ENCODE peak calls at places on chromosomes 11 and 22, in seven cellular contexts. W is naive thymus-derived CD4-positive, alpha-beta T cell; O is GM23338; D is pancreas; U is heart right ventricle; J is HCT116; L is aorta. C is an unnamed sample.
A peak's percentile ranks its signal among the peaks of the same experiment; 100 is the strongest.

GRCh38 chr11:94754819-94755218 is 13.3 kb upstream of the AMOTL1 start:
- ATAC-seq in W (no peak), O (no peak), D (no peak), U (no peak), J (no peak), L (no peak), C (no peak)

GRCh38 chr11:27233654-27234042 is 129.4 kb downstream of the CCDC34 start:
- ATAC-seq in W (no peak), O (no peak), D (no peak), U (peak; percentile 11), J (no peak), L (peak; percentile 8), C (no peak)

GRCh38 chr11:94036096-94036495 is 14.9 kb downstream of the HEPHL1 start:
- ATAC-seq in W (no peak), O (no peak), D (no peak), U (no peak), J (peak; percentile 46), L (no peak), C (no peak)

GRCh38 chr11:33376331-33377099 is 119.3 kb downstream of the HIPK3 start:
- ATAC-seq in W (no peak), O (peak; percentile 75), D (peak; percentile 63), U (no peak), J (peak; percentile 56), L (no peak), C (peak; percentile 14)

GRCh38 chr11:27174026-27174425 is 133.4 kb downstream of the BBOX1 start:
- ATAC-seq in W (no peak), O (no peak), D (peak; percentile 90), U (no peak), J (no peak), L (no peak), C (no peak)

GRCh38 chr11:83299681-83300080 is 13.5 kb upstream of the CCDC90B start:
- ATAC-seq in W (no peak), O (no peak), D (no peak), U (no peak), J (no peak), L (no peak), C (no peak)

GRCh38 chr11:124746621-124747243 is 5.3 kb downstream of the VSIG2 start:
- ATAC-seq in W (peak; percentile 93), O (peak; percentile 77), D (peak; percentile 93), U (peak; percentile 83), J (peak; percentile 89), L (peak; percentile 81), C (peak; percentile 73)

GRCh38 chr11:128734439-128735224 is 40.8 kb downstream of the FLI1 start:
- ATAC-seq in W (peak; percentile 61), O (peak; percentile 10), D (no peak), U (peak; percentile 42), J (no peak), L (peak; percentile 16), C (peak; percentile 57)

GRCh38 chr11:102546427-102546826 is 15.9 kb upstream of the MMP7 start:
- ATAC-seq in W (peak; percentile 49), O (no peak), D (no peak), U (no peak), J (no peak), L (no peak), C (no peak)

GRCh38 chr11:112285918-112286317 is 25.3 kb upstream of the PLET1 start:
- ATAC-seq in W (no peak), O (no peak), D (no peak), U (no peak), J (no peak), L (no peak), C (no peak)

GRCh38 chr11:57354699-57355098 is 16.5 kb downstream of the P2RX3 start:
- ATAC-seq in W (peak; percentile 69), O (no peak), D (no peak), U (no peak), J (no peak), L (no peak), C (no peak)

GRCh38 chr11:27193434-27194225 is 153.0 kb downstream of the BBOX1 start:
- ATAC-seq in W (no peak), O (no peak), D (no peak), U (no peak), J (no peak), L (no peak), C (no peak)

GRCh38 chr11:108958446-108959123 is 293.7 kb downstream of the DDX10 start:
- ATAC-seq in W (no peak), O (no peak), D (no peak), U (no peak), J (peak; percentile 79), L (no peak), C (no peak)

GRCh38 chr11:9386901-9387300 is 2.4 kb downstream of the IPO7 start:
- ATAC-seq in W (no peak), O (no peak), D (no peak), U (no peak), J (no peak), L (no peak), C (no peak)
- H3K27ac ChIP-seq in W (no peak overlapping the region), O (peak overlapping the region; percentile 0), D (no peak overlapping the region), U (no peak overlapping the region), J (no peak overlapping the region), L (peak overlapping the region; percentile 14), C (no peak overlapping the region)

DNA sequence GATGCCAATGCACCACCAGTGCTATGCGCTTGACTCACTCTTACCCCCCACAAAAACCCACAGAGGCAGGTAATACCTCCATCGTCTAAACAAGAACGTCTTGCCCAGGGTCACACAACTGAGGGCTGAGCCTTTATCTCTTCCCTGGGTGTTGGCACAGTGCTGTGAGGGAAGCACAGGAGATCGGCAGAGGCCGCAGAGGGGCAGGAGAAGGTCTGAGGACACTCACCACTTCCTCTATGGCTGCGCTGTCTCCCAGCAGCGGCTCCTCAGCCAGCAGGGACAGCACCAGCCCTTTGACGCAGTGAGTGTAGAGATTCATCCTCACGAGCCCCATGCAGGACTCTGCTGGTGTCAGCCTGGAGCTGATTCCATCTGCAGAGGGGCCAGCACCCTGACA is 19.9 kb downstream of the HPS4 start:
- ATAC-seq in W (peak; percentile 18), O (no peak), D (no peak), U (no peak), J (no peak), L (no peak), C (no peak)
- H3K36me3 ChIP-seq in W (peaks cover 12% of the 10 kb centered on the region), O (peaks cover 25% of the 10 kb centered on the region), D (peaks cover 75% of the 10 kb centered on the region), U (peaks cover 98% of the 10 kb centered on the region), J (peaks cover 40% of the 10 kb centered on the region), L (peaks cover 6% of the 10 kb centered on the region), C (peaks cover 98% of the 10 kb centered on the region)

DNA sequence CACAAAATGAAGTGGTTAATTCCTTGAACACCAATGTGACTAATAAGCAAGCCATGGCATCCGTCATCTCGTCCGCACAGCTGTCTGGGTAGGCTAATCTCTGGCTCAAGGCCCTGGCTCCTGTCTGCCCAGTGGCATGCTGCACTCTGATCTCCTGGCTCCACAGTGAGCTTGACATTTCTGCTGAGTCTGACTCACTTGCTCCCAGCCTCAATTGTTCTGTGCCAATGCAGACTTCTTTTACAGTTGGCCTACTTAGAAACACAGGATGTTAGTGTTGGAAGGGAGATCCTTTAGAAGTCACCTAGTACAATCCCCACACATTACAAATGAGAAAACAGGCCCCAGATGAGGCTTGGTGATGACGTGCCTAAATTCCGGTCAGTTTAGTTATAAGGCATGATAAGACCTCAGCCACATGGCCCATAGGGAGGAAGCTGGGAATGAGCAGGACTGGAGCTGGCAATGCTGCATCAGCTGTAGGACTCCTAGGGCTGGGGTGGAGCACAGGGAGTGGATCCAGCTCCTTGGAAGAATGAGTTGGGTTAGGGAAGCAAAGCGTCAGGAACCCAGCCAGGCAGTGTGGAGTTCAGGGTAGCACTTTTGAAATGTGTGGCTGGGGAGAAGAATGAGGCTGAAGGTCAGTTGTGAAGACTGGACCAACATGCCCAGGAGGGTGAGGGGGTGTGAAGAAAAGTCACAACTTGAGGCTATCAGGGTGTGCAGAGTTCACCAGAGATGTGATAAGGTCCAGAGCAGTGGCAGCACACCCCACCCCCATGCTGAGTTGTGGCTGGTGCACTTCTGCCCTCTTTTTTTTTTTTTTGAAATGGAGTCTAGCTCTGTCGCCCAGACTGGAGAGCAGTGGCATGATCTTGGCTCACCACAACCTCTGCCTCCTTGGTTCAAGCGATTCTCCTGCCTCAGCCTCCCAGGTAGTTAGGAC is 70.2 kb upstream of the EED start:
- ATAC-seq in W (peak; percentile 56), O (no peak), D (peak; percentile 87), U (peak; percentile 96), J (no peak), L (peak; percentile 94), C (peak; percentile 90)
- H3K27ac ChIP-seq in W (no peak overlapping the region), O (no peak overlapping the region), D (no peak overlapping the region), U (peak overlapping the region; percentile 89), J (no peak overlapping the region), L (peak overlapping the region; percentile 29), C (peak overlapping the region; percentile 43)

DNA sequence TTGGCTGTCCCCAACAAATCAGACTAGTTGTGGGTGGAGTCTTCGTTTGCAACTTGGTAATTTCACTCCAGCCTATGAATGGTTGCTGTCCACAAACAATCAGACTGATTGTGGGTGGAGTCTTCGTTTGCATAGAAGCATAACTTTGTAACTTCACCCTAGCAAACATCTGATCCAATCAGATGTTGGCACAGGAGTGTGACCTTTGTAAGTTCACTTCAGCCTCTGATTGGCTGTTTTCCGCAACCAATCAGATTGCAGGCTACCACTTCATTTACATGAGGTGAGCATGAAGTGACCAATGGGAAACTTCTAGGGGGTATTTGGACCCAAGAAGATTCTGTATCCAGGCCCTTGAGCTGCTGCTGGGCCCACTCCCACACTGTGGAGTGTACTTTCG is 16.3 kb upstream of the CABP2 start:
- ATAC-seq in W (no peak), O (no peak), D (no peak), U (no peak), J (peak; percentile 25), L (no peak), C (no peak)
- H3K36me3 ChIP-seq in W (no peaks in the 10 kb centered on the region), O (peaks cover 2% of the 10 kb centered on the region), D (no peaks in the 10 kb centered on the region), U (no peaks in the 10 kb centered on the region), J (no peaks in the 10 kb centered on the region), L (no peaks in the 10 kb centered on the region), C (no peaks in the 10 kb centered on the region)